ENCODE peak calls at places on chromosomes 12 and 14, in seven cellular contexts. D is stomach, M is adrenal gland, T is A673, C is progenitor cell of endocrine pancreas, Z is mucosa of descending colon, I is NB4. P is an unnamed sample.

GRCh38 chr12:116533343-116534248 is 25.6 kb upstream of the MAP1LC3B2 start:
- DNase-seq in T (peak), Z (peak), C (peak), I (peak), M (peak), D (peak), P (peak)

GRCh38 chr12:73817161-73817560 is 720.5 kb upstream of the ATXN7L3B start:
- DNase-seq in M (no peak), I (no peak), D (no peak), T (no peak), Z (no peak), C (no peak), P (no peak)

GRCh38 chr12:94379479-94380113 is 80.1 kb downstream of the CEP83 start:
- DNase-seq in C (no peak), M (no peak), T (no peak), Z (no peak), I (no peak), D (no peak), P (no peak)

GRCh38 chr14:85088231-85088630 is 441.7 kb upstream of the FLRT2 start:
- DNase-seq in D (no peak), T (no peak), C (no peak), M (no peak), Z (no peak), I (no peak), P (no peak)

GRCh38 chr12:22935090-22935489 is 310.1 kb downstream of the ETNK1 start:
- DNase-seq in C (no peak), Z (no peak), M (no peak), D (no peak), I (peak), T (peak), P (no peak)

GRCh38 chr12:120368789-120369475 is at the start of gene MSI1:
- DNase-seq in Z (peak), C (no peak), M (no peak), D (no peak), T (no peak), I (no peak), P (no peak)

GRCh38 chr12:93514853-93515252 is 47.5 kb downstream of the MRPL42 start:
- DNase-seq in D (no peak), C (no peak), Z (no peak), M (no peak), I (no peak), T (peak), P (no peak)

GRCh38 chr14:64997108-64997794 is 10.6 kb downstream of the FNTB start:
- DNase-seq in I (peak), D (no peak), C (no peak), T (no peak), M (no peak), Z (no peak), P (no peak)

GRCh38 chr14:33737446-33737845 is 213.4 kb downstream of the EGLN3 start:
- DNase-seq in Z (no peak), C (no peak), D (no peak), I (no peak), T (no peak), M (no peak), P (no peak)

GRCh38 chr14:57066887-57067513 is 201.7 kb downstream of the EXOC5 start:
- DNase-seq in C (peak), T (peak), D (peak), I (peak), Z (peak), M (peak), P (no peak)

GRCh38 chr12:24795699-24796385 is 153.1 kb downstream of the BCAT1 start:
- DNase-seq in T (no peak), Z (no peak), C (no peak), I (peak), M (no peak), D (no peak), P (no peak)

GRCh38 chr12:1083086-1083887 is 92.3 kb downstream of the ERC1 start:
- DNase-seq in I (no peak), D (no peak), T (peak), Z (no peak), M (peak), C (no peak), P (no peak)

GRCh38 chr12:131171029-131171428 is 217.3 kb downstream of the ADGRD1 start:
- DNase-seq in T (no peak), Z (no peak), M (no peak), C (no peak), D (no peak), I (no peak), P (no peak)

GRCh38 chr12:86774841-86775386 is 518.7 kb upstream of the MGAT4C start:
- DNase-seq in I (no peak), D (no peak), C (no peak), M (no peak), T (no peak), Z (no peak), P (no peak)

GRCh38 chr14:76516884-76517283 is 140.9 kb downstream of the ESRRB start:
- DNase-seq in I (peak), D (no peak), M (no peak), C (no peak), T (peak), Z (no peak), P (no peak)

GRCh38 chr12:26124491-26125450 is at the start of gene BHLHE41:
- DNase-seq in I (peak), Z (peak), T (peak), D (peak), M (peak), C (peak), P (no peak)

GRCh38 chr14:25006031-25006430 is 43.9 kb downstream of the STXBP6 start:
- DNase-seq in M (no peak), Z (no peak), C (no peak), T (no peak), D (no peak), I (no peak), P (no peak)

GRCh38 chr14:22539831-22540230 is 49.2 kb downstream of the DAD1 start:
- DNase-seq in Z (no peak), T (no peak), C (no peak), M (no peak), D (no peak), I (peak), P (no peak)

GRCh38 chr14:22541721-22542120 is 47.3 kb downstream of the DAD1 start:
- DNase-seq in Z (no peak), T (no peak), D (no peak), M (no peak), I (no peak), C (no peak), P (no peak)

GRCh38 chr14:22538671-22539228 is 50.3 kb downstream of the DAD1 start:
- DNase-seq in C (no peak), Z (no peak), M (no peak), I (peak), T (no peak), D (no peak), P (no peak)

GRCh38 chr14:22540811-22541360 is 48.1 kb downstream of the DAD1 start:
- DNase-seq in Z (no peak), T (no peak), C (no peak), D (no peak), I (no peak), M (no peak), P (no peak)

DNA sequence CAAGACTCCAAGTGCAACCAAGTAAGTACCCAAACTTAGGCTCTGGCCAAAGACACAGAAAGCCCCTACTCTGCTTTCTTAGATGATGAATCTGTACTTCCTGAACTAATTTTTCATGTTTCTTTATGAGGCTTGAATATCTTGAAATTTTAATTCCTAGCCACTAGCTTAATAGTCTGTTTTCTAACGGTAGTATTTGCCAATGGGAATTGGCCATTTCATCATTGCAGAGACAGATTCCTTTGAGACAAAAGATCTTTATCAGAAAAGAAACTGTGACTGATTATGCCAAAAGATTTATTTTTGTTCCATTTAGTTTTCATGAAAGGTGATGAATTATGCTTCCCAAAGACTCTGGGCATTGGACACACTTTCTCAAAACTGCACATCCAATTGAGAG is 48.7 kb downstream of the DAD1 start:
- DNase-seq in D (no peak), T (peak), Z (no peak), C (no peak), M (no peak), I (no peak), P (no peak)
- TF ChIP-seq CTCF in D (no peak), T (no peak), Z (no peak), C (no peak), M (no peak), I (no peak), P (no peak)

DNA sequence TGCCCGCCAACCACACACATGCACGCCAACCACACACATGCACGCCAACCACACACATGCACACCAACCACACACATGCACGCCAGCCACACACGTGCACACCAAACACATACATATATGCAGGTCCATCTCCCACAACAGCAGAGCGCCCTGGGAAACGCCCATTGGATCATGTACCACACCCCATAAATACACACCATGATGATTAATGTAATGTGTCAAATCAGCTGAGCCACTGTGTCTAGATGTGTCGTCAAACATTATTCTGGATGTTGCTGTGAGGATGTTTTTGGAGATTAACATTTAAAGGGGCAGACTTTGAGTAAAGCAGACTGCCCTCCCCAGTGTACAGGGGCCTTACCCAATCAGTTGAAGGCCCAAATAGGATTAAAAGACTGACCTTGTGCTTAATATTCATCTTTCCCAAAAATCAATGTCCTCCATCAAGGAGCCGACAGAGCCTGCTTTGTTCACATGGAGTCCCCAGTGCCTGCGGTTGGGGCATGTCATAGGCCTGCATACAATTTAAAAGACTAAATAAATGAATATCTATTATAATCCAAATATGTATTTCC is 23.4 kb upstream of the BDKRB2 start:
- DNase-seq in I (no peak), Z (no peak), C (no peak), D (no peak), M (no peak), T (no peak), P (no peak)
- TF ChIP-seq CTCF in I (no peak), Z (no peak), C (no peak), D (no peak), M (no peak), T (no peak), P (no peak)

GRCh38 chr12:47901285-47902093 is 3.3 kb downstream of the VDR start:
- DNase-seq in C (no peak), D (no peak), Z (peak), T (no peak), M (no peak), I (peak), P (peak)

GRCh38 chr12:47900101-47900479 is 4.7 kb downstream of the VDR start:
- DNase-seq in T (no peak), I (no peak), C (no peak), Z (no peak), D (no peak), M (no peak), P (no peak)

GRCh38 chr12:47902131-47902639 is 2.6 kb downstream of the VDR start:
- DNase-seq in D (no peak), Z (no peak), T (no peak), M (peak), C (no peak), I (no peak), P (no peak)

GRCh38 chr12:47899466-47899865 is 5.3 kb downstream of the VDR start:
- DNase-seq in M (no peak), I (no peak), D (no peak), Z (peak), T (no peak), C (no peak), P (no peak)

DNA sequence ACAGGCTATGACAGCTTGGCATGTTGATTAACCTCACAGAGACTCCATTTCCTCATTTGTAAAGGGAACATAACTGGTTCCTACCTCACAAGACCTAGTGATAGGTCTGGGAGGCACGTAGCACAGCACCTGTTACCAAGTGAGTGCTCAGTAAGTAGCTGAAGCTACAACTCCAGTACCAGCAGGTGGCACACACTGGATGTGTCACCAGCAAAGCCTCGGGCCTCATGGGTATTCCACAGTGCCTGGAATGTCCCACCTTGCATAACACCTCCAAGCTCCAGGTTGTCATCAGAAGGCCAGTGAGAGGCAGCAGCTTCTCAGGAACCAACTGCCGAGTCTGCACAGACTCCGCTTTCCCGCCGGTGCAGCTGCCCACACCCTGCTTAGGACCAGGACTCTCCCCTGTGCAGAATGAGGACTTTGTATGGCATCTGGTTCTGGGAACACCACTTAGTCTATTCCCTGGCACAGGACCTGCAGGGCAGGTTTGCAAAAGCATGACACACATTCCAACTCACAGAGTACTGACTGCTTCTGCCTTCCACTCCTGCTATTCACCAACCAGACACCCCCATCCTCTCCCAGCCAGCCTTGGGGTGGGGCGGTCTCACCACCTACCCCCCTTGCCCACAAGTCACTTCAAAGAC is 4.2 kb downstream of the VDR start:
- DNase-seq in C (no peak), Z (peak), I (peak), T (no peak), D (peak), M (no peak), P (no peak)
- TF ChIP-seq CTCF in C (peak), Z (peak), I (no peak), T (peak), D (no peak), M (no peak), P (no peak)

GRCh38 chr14:74531467-74531866 is 37.9 kb downstream of the ISCA2 start:
- DNase-seq in T (no peak), I (peak), M (peak), C (no peak), D (peak), Z (peak), P (no peak)
- TF ChIP-seq CTCF in T (no peak), I (no peak), M (peak), C (no peak), D (no peak), Z (no peak), P (no peak)

GRCh38 chr12:44694027-44694426 is 182.1 kb downstream of the NELL2 start:
- DNase-seq in C (no peak), I (no peak), D (no peak), T (no peak), M (no peak), Z (no peak), P (no peak)

DNA sequence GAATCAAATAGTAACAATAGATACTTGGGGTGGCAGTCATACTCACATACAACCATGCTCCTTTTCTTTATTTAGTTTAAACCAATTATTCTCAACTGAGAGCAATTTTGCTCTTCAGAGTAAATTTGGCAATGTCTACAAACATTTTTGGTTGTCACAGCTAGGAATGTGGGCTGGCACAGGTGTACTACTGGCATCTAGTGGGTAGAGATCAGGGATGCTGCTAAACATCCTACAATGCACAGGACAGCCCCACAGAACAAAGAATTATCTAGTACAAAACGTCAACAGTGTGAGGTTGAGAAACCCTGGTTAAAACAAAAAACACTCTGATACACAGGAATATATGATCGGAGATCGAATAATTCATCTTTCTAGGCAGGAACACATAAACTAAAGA is 186.5 kb downstream of the NELL2 start:
- DNase-seq in I (no peak), T (no peak), M (no peak), D (no peak), C (no peak), Z (no peak), P (no peak)
- TF ChIP-seq CTCF in I (no peak), T (no peak), M (no peak), D (no peak), C (no peak), Z (no peak), P (no peak)

P was measured in CD14-positive monocyte.